ENCODE peak calls at places on chromosomes 7 and 10, in eight cellular contexts. T is psoas muscle, K is BJ, H is neural progenitor cell, B is endothelial cell of umbilical vein, P is BE2C, F is thyroid gland, E is left ventricle myocardium inferior. J is an unnamed sample.
A peak's percentile ranks its signal among the peaks of the same experiment; 100 is the strongest.

GRCh38 chr7:66100408-66101050 is 14.1 kb upstream of the CRCP start:
- DNase-seq in B (no peak), E (no peak), K (no peak), P (no peak), T (no peak), H (no peak), F (peak; percentile 26), J (no peak)

GRCh38 chr10:114821915-114822770 is 563 bp downstream of the FHIP2A start:
- DNase-seq in T (peak; percentile 58), K (no peak), F (peak; percentile 36), B (peak; percentile 63), E (peak; percentile 18), H (peak; percentile 53), P (peak; percentile 24), J (peak; percentile 90)

GRCh38 chr7:73801577-73801976 is 29.2 kb upstream of the CLDN4 start:
- DNase-seq in P (no peak), K (no peak), B (no peak), T (no peak), F (no peak), H (no peak), E (no peak), J (no peak)

GRCh38 chr7:99109108-99110051 is 34.5 kb downstream of the SMURF1 start:
- DNase-seq in K (no peak), E (peak; percentile 51), P (peak; percentile 37), F (no peak), H (no peak), T (peak; percentile 60), B (peak; percentile 59), J (no peak)

GRCh38 chr7:155265144-155265543 is 32.5 kb upstream of the INSIG1 start:
- DNase-seq in B (no peak), P (no peak), T (no peak), F (no peak), K (no peak), H (no peak), E (no peak), J (no peak)

GRCh38 chr7:78333530-78333929 is 535.0 kb downstream of the PHTF2 start:
- DNase-seq in P (no peak), F (peak; percentile 25), K (no peak), T (no peak), E (no peak), B (no peak), H (no peak), J (no peak)

GRCh38 chr7:79282051-79282694 is 171.3 kb downstream of the MAGI2 start:
- DNase-seq in H (peak; percentile 25), K (peak; percentile 66), B (peak; percentile 68), P (peak; percentile 33), F (peak; percentile 6), T (no peak), E (no peak), J (no peak)

GRCh38 chr10:3820255-3820654 is 35.2 kb upstream of the KLF6 start:
- DNase-seq in B (no peak), F (no peak), K (no peak), T (no peak), E (no peak), P (no peak), H (no peak), J (no peak)

GRCh38 chr7:77727527-77727926 is 31.3 kb downstream of the RSBN1L start:
- DNase-seq in K (no peak), T (no peak), H (no peak), E (no peak), F (peak; percentile 25), B (no peak), P (no peak), J (no peak)

GRCh38 chr10:920450-920849 is 11.1 kb downstream of the LARP4B start:
- DNase-seq in B (no peak), T (no peak), H (no peak), K (no peak), E (no peak), P (no peak), F (no peak), J (no peak)

GRCh38 chr10:917999-918398 is 13.5 kb downstream of the LARP4B start:
- DNase-seq in T (no peak), P (no peak), E (no peak), F (no peak), B (no peak), K (no peak), H (no peak), J (no peak)

GRCh38 chr10:921471-922414 is 9.8 kb downstream of the LARP4B start:
- DNase-seq in E (no peak), B (no peak), P (no peak), K (peak; percentile 37), F (no peak), H (no peak), T (no peak), J (no peak)

GRCh38 chr10:917416-917720 is 14.1 kb downstream of the LARP4B start:
- DNase-seq in F (no peak), E (no peak), T (no peak), P (no peak), B (no peak), K (no peak), H (no peak), J (no peak)

DNA sequence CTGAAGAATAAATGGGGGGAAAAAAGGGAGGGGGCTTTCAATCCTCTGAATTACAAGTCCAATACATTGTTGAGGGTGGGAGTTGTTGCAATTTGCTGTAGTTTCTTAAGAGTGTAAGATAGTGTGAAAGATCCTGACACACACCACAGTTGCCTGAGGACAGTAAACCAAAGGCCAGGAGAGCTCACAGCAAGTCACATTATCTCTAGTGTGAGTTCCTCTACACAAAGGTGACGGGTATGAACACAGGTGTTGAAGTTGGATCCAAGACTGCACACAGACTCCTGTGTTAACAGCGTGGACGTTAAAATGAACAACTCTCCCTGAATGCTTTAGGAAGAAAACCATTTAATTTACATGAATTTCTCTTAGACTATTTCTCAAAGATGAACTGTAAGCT is 12.0 kb downstream of the LARP4B start:
- DNase-seq in B (no peak), T (no peak), K (no peak), F (no peak), H (no peak), P (no peak), E (no peak), J (no peak)
- TF ChIP-seq CTCF in B (no peak), T (no peak), K (no peak), F (no peak), H (no peak), P (no peak), E (no peak), J (no peak)

DNA sequence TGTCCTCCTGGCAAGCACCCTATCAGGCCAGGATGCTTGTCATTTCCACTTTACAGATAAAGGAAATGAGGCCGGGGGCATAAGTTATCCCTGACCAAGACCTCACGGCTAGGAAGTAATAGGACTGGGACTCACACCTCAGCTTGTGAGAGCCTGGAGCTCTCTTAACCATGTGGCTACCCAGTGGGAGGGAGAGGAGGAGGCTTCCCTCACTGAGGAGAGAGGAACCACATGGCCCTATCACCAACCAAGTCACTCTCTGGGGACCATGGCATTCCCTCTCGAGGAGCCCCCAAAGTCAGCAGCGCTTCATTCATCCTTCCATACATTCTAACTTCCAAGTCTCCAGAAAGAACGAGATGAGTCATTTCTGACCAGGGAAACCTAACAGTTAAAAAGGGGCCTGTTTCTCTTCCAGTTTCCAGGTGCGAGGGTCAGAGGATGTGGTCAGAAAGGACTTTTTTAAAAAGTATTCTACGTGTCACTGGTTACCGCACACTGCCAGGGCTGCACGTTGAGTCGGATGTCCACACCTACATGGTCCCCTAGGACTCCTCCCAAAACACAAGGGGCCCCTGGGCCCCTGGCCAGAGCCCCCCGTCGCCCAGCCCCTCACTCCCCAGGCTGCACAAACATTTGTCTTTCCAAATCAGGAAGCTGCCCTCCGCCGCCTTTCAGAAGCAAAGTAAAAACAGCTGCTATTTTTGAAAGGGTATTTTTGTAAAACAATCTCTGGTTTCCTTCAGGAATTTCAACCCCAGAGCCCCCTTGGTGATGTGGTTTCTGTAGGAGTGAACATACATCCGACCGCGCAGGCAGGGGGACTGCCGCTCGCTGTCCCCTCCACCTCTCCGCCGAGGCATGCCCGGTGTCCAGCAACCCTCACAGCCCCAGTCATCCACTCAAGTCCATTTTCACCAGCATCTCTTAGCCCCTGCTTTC is 128.2 kb upstream of the CHST15 start:
- DNase-seq in B (peak; percentile 21), F (no peak), T (peak; percentile 15), K (no peak), E (no peak), H (no peak), P (peak; percentile 67), J (peak; percentile 63)
- H3K4me3 ChIP-seq in B (no peak overlapping the region), F (no peak overlapping the region), T (no peak overlapping the region), K (no peak overlapping the region), E (peak overlapping the region; percentile 55), H (no peak overlapping the region), P (no peak overlapping the region), J (no peak overlapping the region)

GRCh38 chr7:157397036-157397720 is 60.4 kb downstream of the DNAJB6 start:
- DNase-seq in P (no peak), K (no peak), E (no peak), F (no peak), B (no peak), H (no peak), T (no peak), J (no peak)

GRCh38 chr7:157399086-157399687 is 62.4 kb downstream of the DNAJB6 start:
- DNase-seq in K (no peak), P (no peak), F (no peak), T (no peak), H (no peak), E (no peak), B (no peak), J (no peak)

GRCh38 chr7:157396316-157397035 is 59.7 kb downstream of the DNAJB6 start:
- DNase-seq in B (no peak), E (no peak), P (no peak), K (no peak), H (peak; percentile 23), T (no peak), F (no peak), J (no peak)

GRCh38 chr7:157400171-157400860 is 63.5 kb downstream of the DNAJB6 start:
- DNase-seq in F (no peak), H (no peak), B (no peak), T (no peak), K (no peak), E (no peak), P (no peak), J (no peak)

DNA sequence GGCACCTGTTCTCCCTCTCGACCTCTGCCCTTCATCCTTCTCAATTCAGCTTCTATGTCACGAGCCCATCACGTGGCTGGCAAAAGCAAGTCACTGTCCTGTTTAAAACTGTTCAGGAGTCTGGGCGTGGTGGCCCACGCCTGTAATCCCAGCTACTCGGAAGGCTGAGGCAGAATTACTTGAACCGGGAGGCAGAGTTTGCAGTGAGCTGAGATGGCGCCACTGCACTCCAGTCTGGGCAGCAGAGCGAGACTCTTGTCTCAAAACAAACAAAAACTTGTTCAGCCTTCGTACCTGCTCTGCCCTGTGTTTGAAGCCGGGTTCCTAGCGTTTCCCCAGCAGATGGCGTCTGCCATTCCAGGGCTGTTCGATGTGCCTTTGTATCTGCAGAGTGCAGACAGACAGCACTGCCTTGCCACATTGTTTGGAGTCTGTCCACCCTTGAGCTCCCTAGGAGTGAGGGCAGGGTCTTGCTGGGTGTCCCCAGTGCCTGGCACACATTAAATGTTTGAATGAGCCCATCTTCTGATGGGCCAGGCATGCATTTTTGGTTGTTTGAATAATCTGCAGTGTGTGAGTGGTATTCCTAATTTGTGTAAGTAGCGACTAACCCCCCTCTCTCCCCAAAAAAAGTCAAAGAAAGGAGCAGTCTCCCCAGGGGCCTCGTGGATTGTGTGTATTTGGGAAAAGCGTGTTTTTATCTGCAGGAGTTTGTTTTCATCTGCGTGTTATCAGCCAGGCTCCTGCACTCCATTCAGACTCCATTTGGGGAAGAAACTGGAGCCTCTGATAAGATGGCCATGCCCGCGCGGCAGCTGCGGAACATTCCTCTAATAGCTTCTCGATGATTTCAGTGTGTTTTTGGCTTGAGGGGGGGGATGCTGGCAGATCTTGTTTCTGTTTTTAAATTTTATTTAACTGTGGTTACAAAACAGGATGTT is 61.2 kb downstream of the DNAJB6 start:
- DNase-seq in T (peak; percentile 87), B (peak; percentile 52), P (peak; percentile 77), E (peak; percentile 63), K (peak; percentile 78), F (peak; percentile 73), H (peak; percentile 71), J (no peak)
- TF ChIP-seq CTCF in T (peak; percentile 39), B (peak; percentile 60), P (peak; percentile 87), E (peak; percentile 56), K (peak; percentile 72), F (peak; percentile 45), H (peak; percentile 74), J (no peak)

GRCh38 chr7:38905026-38905759 is 3.8 kb downstream of the VPS41 start:
- DNase-seq in F (no peak), T (no peak), B (no peak), P (no peak), K (no peak), H (no peak), E (no peak), J (no peak)
- H3K4me3 ChIP-seq in F (no peak overlapping the region), T (no peak overlapping the region), B (no peak overlapping the region), P (no peak overlapping the region), K (no peak overlapping the region), H (no peak overlapping the region), E (no peak overlapping the region), J (no peak overlapping the region)

J was measured in lower leg skin.